ENCODE peak calls at places on chromosomes 4 and X, in seven cellular contexts. C, I, K, F, R, N and S are unnamed samples.

GRCh38 chr4:156118821-156119220 is 165.2 kb upstream of the CTSO start:
- DNase-seq in C (no peak), I (no peak), K (no peak), F (peak), R (no peak), N (no peak), S (no peak)

GRCh38 chrX:120857240-120857639 is 18.4 kb downstream of the CT47B1 start:
- DNase-seq in C (no peak), I (no peak), K (peak), F (no peak), R (no peak), N (peak), S (no peak)

GRCh38 chr4:128974203-128974602 is 119.1 kb downstream of the SCLT1 start:
- DNase-seq in C (no peak), I (no peak), K (peak), F (peak), R (no peak), N (no peak), S (no peak)

GRCh38 chrX:46704767-46705386 is 54.0 kb downstream of the SLC9A7 start:
- DNase-seq in C (no peak), I (no peak), K (peak), F (peak), R (no peak), N (no peak), S (no peak)

GRCh38 chr4:173379929-173380328 is 9.2 kb downstream of the SAP30 start:
- DNase-seq in C (no peak), I (no peak), K (no peak), F (no peak), R (no peak), N (no peak), S (no peak)

GRCh38 chr4:114807759-114808404 is 209.3 kb downstream of the UGT8 start:
- DNase-seq in C (no peak), I (no peak), K (peak), F (peak), R (no peak), N (peak), S (peak)

GRCh38 chrX:78725257-78725656 is 22.3 kb upstream of the LPAR4 start:
- DNase-seq in C (no peak), I (no peak), K (no peak), F (no peak), R (no peak), N (no peak), S (no peak)

GRCh38 chr4:139593091-139593564 is 37.1 kb upstream of the SETD7 start:
- DNase-seq in C (no peak), I (no peak), K (peak), F (peak), R (no peak), N (no peak), S (no peak)

GRCh38 chr4:1684756-1685603 is 867 bp upstream of the FAM53A start:
- DNase-seq in C (no peak), I (no peak), K (no peak), F (no peak), R (no peak), N (no peak), S (peak)

GRCh38 chr4:1500966-1501753 is 94.9 kb upstream of the NKX1-1 start:
- DNase-seq in C (no peak), I (no peak), K (no peak), F (no peak), R (peak), N (no peak), S (no peak)

GRCh38 chr4:1857931-1858330 is 2.0 kb upstream of the LETM1 start:
- DNase-seq in C (no peak), I (no peak), K (no peak), F (no peak), R (no peak), N (no peak), S (no peak)

GRCh38 chrX:2701600-2701999 is 10.5 kb downstream of the CD99 start:
- DNase-seq in C (no peak), I (no peak), K (no peak), F (no peak), R (peak), N (peak), S (no peak)

GRCh38 chrX:97238632-97239031 is 354.9 kb downstream of the RPA4 start:
- DNase-seq in C (no peak), I (peak), K (peak), F (peak), R (no peak), N (no peak), S (no peak)

GRCh38 chr4:140721088-140721421 is 35.1 kb downstream of the TBC1D9 start:
- DNase-seq in C (no peak), I (no peak), K (no peak), F (no peak), R (no peak), N (peak), S (no peak)
- H3K4me3 ChIP-seq in C (no peak), I (no peak), K (no peak), F (no peak), R (no peak), N (peak), S (no peak)

GRCh38 chr4:53132117-53132889 is 233.6 kb downstream of the SCFD2 start:
- DNase-seq in C (no peak), I (no peak), K (peak), F (no peak), R (no peak), N (no peak), S (no peak)
- H3K4me3 ChIP-seq in C (no peak), I (no peak), K (no peak), F (no peak), R (no peak), N (no peak), S (no peak)

GRCh38 chrX:48685416-48685815 is 1.8 kb downstream of the WAS start:
- DNase-seq in C (no peak), I (no peak), K (no peak), F (no peak), R (no peak), N (no peak), S (no peak)

GRCh38 chrX:48688531-48689142 is 5.0 kb downstream of the WAS start:
- DNase-seq in C (no peak), I (no peak), K (no peak), F (no peak), R (no peak), N (no peak), S (no peak)

GRCh38 chrX:48681539-48682183 is 1.9 kb upstream of the WAS start:
- DNase-seq in C (no peak), I (no peak), K (no peak), F (no peak), R (no peak), N (no peak), S (no peak)

GRCh38 chrX:48683411-48683982 is at the start of gene WAS:
- DNase-seq in C (no peak), I (no peak), K (no peak), F (no peak), R (no peak), N (peak), S (peak)

GRCh38 chrX:48684134-48684533 is 535 bp downstream of the WAS start:
- DNase-seq in C (no peak), I (no peak), K (no peak), F (no peak), R (no peak), N (no peak), S (no peak)
- H3K4me3 ChIP-seq in C (no peak), I (no peak), K (no peak), F (no peak), R (peak), N (peak), S (no peak)

GRCh38 chr4:8431553-8431952 is 9.0 kb downstream of the ACOX3 start:
- DNase-seq in C (no peak), I (no peak), K (no peak), F (no peak), R (no peak), N (no peak), S (no peak)

GRCh38 chr4:8428288-8429097 is 12.0 kb downstream of the ACOX3 start:
- DNase-seq in C (peak), I (peak), K (peak), F (peak), R (peak), N (peak), S (peak)

GRCh38 chr4:8422786-8423185 is 17.7 kb downstream of the ACOX3 start:
- DNase-seq in C (no peak), I (no peak), K (no peak), F (no peak), R (no peak), N (no peak), S (no peak)

GRCh38 chr4:8427761-8428287 is 12.7 kb downstream of the ACOX3 start:
- DNase-seq in C (no peak), I (peak), K (peak), F (peak), R (peak), N (peak), S (no peak)

GRCh38 chr4:8427262-8427661 is 13.3 kb downstream of the ACOX3 start:
- DNase-seq in C (no peak), I (no peak), K (no peak), F (no peak), R (no peak), N (no peak), S (no peak)
- H3K4me3 ChIP-seq in C (peak), I (peak), K (peak), F (peak), R (peak), N (peak), S (no peak)

GRCh38 chr4:78480286-78480685 is 71.3 kb upstream of the ANXA3 start:
- DNase-seq in C (no peak), I (peak), K (no peak), F (no peak), R (no peak), N (no peak), S (no peak)
- H3K4me3 ChIP-seq in C (no peak), I (no peak), K (no peak), F (no peak), R (no peak), N (no peak), S (no peak)

DNA sequence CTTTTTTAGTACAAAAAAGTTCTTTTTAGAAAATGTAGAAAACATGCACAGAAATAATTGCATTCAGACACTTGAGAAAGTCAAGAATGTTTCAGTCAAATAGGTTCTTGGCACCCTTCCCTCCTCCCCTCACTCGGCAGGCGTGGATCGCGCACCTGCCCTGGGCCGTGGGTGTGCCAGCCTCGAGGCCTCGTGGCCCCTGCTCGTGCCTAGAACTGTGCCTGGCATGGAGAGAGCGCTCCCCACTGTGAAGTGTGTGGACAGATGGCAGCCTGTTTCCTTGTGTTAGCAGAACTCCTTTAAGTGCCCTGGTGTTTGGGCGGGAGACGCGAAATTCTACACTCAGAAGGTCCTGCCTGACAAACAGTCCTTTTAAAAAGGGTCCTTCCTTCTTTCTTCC is 14.7 kb downstream of the RGS12 start:
- DNase-seq in C (no peak), I (no peak), K (no peak), F (no peak), R (no peak), N (no peak), S (no peak)
- H3K4me3 ChIP-seq in C (no peak), I (no peak), K (no peak), F (no peak), R (no peak), N (no peak), S (no peak)

GRCh38 chr4:36242629-36243354 is 1.5 kb downstream of the ARAP2 start:
- DNase-seq in C (no peak), I (no peak), K (no peak), F (no peak), R (no peak), N (no peak), S (no peak)
- H3K4me3 ChIP-seq in C (no peak), I (no peak), K (no peak), F (no peak), R (peak), N (peak), S (no peak)

GRCh38 chr4:159766241-159766640 is 663.4 kb downstream of the RAPGEF2 start:
- DNase-seq in C (no peak), I (no peak), K (no peak), F (no peak), R (no peak), N (no peak), S (no peak)
- H3K4me3 ChIP-seq in C (no peak), I (no peak), K (no peak), F (no peak), R (no peak), N (no peak), S (no peak)